ENCODE peak calls at places on chromosome 1, in six cellular contexts. S is lower lobe of right lung, I is small intestine, K is Panc1, J is foreskin keratinocyte, M is neural progenitor cell. H is an unnamed sample.

GRCh38 chr1:99149952-99150351 is 114.3 kb upstream of the PLPPR4 start:
- DNase-seq in J (no peak), M (no peak), S (no peak), I (no peak), K (no peak), H (no peak)

GRCh38 chr1:47031059-47031458 is 7.6 kb downstream of the CYP4X1 start:
- DNase-seq in M (no peak), S (no peak), K (no peak), J (peak; percentile 30), I (peak; percentile 28), H (no peak)

GRCh38 chr1:223639333-223639749 is 26.2 kb downstream of the CAPN8 start:
- DNase-seq in K (no peak), S (no peak), J (no peak), I (peak; percentile 75), M (no peak), H (no peak)

GRCh38 chr1:185934476-185935189 is 200.4 kb downstream of the HMCN1 start:
- DNase-seq in I (no peak), M (no peak), S (no peak), J (no peak), K (no peak), H (no peak)

GRCh38 chr1:147676306-147677085 is 6.2 kb upstream of the ACP6 start:
- DNase-seq in S (no peak), J (peak; percentile 43), I (no peak), M (no peak), K (no peak), H (no peak)

GRCh38 chr1:7224081-7224534 is 438.9 kb downstream of the CAMTA1 start:
- DNase-seq in M (no peak), K (no peak), I (no peak), S (no peak), J (no peak), H (no peak)

GRCh38 chr1:230778916-230779590 is 31.9 kb downstream of the CAPN9 start:
- DNase-seq in M (no peak), K (no peak), S (no peak), J (no peak), I (no peak), H (no peak)

GRCh38 chr1:35727434-35727825 is 8.7 kb upstream of the C1orf216 start:
- DNase-seq in J (no peak), I (no peak), K (no peak), M (no peak), S (no peak), H (no peak)

GRCh38 chr1:5999711-6000443 is 7.7 kb upstream of the NPHP4 start:
- DNase-seq in I (no peak), K (no peak), S (peak; percentile 35), J (no peak), M (no peak), H (peak; percentile 24)

GRCh38 chr1:26317612-26318337 is at the start of gene CD52:
- DNase-seq in J (no peak), S (no peak), I (peak; percentile 45), K (no peak), M (peak; percentile 63), H (no peak)

GRCh38 chr1:229894535-229894934 is 172.5 kb upstream of the GALNT2 start:
- DNase-seq in K (no peak), J (no peak), M (no peak), I (no peak), S (no peak), H (no peak)

GRCh38 chr1:66937529-66938234 is 12.9 kb downstream of the MIER1 start:
- DNase-seq in K (no peak), I (peak; percentile 66), S (no peak), M (no peak), J (no peak), H (no peak)

GRCh38 chr1:209257021-209257420 is 326.5 kb upstream of the CAMK1G start:
- DNase-seq in K (no peak), S (no peak), I (no peak), M (no peak), J (no peak), H (no peak)

GRCh38 chr1:21327566-21328323 is 37.5 kb upstream of the ECE1 start:
- DNase-seq in K (no peak), M (no peak), S (no peak), J (no peak), I (no peak), H (no peak)
- H3K27ac ChIP-seq in K (peak overlapping the region; percentile 97), M (no peak overlapping the region), S (no peak overlapping the region), J (no peak overlapping the region), I (no peak overlapping the region), H (no peak overlapping the region)

DNA sequence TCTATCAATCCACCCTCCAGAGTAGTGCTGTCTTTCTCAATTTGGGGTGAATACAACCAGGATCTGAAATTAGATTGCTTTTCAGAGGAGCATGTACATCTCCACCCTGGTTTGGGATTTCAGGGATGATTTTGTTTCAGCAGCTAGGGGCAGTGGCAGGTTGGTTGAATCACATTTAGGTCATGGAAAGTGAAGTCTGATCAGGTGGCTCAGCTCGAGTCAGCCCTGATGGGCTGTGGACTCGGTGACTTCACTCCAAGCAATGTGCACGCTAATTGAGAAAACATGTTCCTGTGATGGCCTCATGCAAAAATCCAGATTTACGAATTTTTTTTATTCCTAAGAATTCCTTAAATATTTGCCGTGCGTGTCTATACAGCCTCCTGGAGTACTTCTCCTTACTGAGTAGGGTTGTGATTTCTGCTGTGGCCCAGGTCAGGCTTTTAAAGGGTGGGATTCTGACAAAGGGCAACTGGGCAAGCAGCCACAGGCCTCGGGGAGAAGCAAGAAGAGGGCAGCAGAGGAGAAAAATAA is 7.5 kb downstream of the NGF start:
- DNase-seq in I (no peak), J (peak; percentile 75), K (no peak), M (no peak), S (no peak), H (no peak)
- H3K4me1 ChIP-seq in I (no peaks in the 10 kb centered on the region), J (peaks cover 5% of the 10 kb centered on the region), K (no peaks in the 10 kb centered on the region), M (peaks cover 23% of the 10 kb centered on the region), S (peaks cover 18% of the 10 kb centered on the region), H (peaks cover 18% of the 10 kb centered on the region)

GRCh38 chr1:211653907-211654553 is 21.4 kb downstream of the NEK2 start:
- DNase-seq in K (no peak), I (no peak), S (no peak), J (no peak), M (peak; percentile 9), H (no peak)
- H3K27ac ChIP-seq in K (peak overlapping the region; percentile 36), I (no peak overlapping the region), S (no peak overlapping the region), J (no peak overlapping the region), M (no peak overlapping the region), H (no peak overlapping the region)

GRCh38 chr1:12488666-12489354 is 129.2 kb downstream of the DHRS3 start:
- DNase-seq in K (no peak), I (no peak), J (peak; percentile 57), S (no peak), M (no peak), H (no peak)

GRCh38 chr1:12485231-12486172 is 132.5 kb downstream of the DHRS3 start:
- DNase-seq in J (no peak), K (no peak), M (no peak), S (no peak), I (no peak), H (no peak)

GRCh38 chr1:12482999-12483398 is 135.0 kb downstream of the DHRS3 start:
- DNase-seq in I (no peak), M (no peak), S (no peak), J (no peak), K (no peak), H (no peak)

GRCh38 chr1:12487520-12487919 is 130.5 kb downstream of the DHRS3 start:
- DNase-seq in K (no peak), I (no peak), M (no peak), J (no peak), S (no peak), H (no peak)

DNA sequence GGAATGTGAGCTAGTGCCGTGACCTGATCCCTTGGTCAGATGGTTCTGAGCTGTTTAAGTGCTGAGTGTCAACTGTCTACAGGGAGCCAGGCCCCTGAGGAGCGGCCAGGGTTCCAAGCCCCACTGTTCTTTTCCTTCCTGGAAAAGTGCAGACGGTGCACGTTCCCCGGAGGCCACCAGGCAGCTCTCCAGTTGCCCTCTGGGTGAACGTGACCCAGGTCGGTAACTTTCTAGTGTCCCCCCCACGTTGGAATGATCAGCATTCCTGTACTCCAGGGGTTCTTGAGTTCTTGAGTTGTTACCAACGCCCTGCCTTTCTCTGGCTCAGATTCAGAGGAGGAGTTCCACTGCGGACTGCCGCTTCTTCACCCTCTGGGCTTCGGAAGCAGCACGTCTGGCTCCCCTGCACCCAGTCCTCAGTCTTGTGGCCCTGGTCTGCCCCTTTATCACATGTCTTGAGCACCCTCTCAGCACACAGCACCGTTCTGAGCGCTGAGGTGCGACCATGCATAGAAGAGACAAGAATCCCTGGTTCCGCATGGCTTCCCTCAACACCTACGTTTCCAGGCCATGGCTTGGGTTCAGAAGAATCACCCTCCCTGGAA is 131.5 kb downstream of the DHRS3 start:
- DNase-seq in I (no peak), M (no peak), J (no peak), K (no peak), S (peak; percentile 84), H (peak; percentile 74)
- H3K4me1 ChIP-seq in I (no peaks in the 10 kb centered on the region), M (no peaks in the 10 kb centered on the region), J (peaks cover 16% of the 10 kb centered on the region), K (peaks cover 29% of the 10 kb centered on the region), S (peaks cover 35% of the 10 kb centered on the region), H (peaks cover 20% of the 10 kb centered on the region)

GRCh38 chr1:93816970-93817738 is 61.9 kb downstream of the DNTTIP2 start:
- DNase-seq in I (no peak), K (no peak), M (no peak), J (no peak), S (no peak), H (no peak)

GRCh38 chr1:93820554-93821411 is 58.2 kb downstream of the DNTTIP2 start:
- DNase-seq in S (no peak), I (no peak), K (no peak), M (peak; percentile 22), J (no peak), H (no peak)

GRCh38 chr1:93817819-93818569 is 61.0 kb downstream of the DNTTIP2 start:
- DNase-seq in K (no peak), M (no peak), J (no peak), I (no peak), S (no peak), H (peak; percentile 39)

GRCh38 chr1:93815738-93816110 is 63.3 kb downstream of the DNTTIP2 start:
- DNase-seq in S (no peak), M (no peak), K (no peak), I (no peak), J (no peak), H (no peak)

DNA sequence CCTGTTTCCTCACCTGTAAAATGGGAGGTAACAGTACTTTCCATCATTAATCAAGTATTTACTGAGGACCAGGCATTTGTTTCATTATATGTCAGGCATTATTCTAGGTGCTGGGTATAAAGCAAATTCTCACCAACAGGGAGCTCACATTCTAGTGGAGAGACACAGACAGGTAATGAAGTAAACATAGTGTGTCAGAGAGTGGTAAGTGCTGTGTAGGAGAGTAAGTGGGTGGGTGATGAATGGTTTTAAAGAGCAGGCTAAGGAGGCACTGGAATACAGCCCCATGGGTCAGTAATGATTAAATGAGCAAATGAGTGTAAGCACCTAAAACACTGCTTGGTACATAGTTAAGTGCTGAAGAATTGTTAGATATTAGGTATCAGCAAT is 60.4 kb downstream of the DNTTIP2 start:
- DNase-seq in S (no peak), M (no peak), J (no peak), K (no peak), I (no peak), H (no peak)
- H3K27ac ChIP-seq in S (no peak overlapping the region), M (no peak overlapping the region), J (no peak overlapping the region), K (no peak overlapping the region), I (no peak overlapping the region), H (no peak overlapping the region)